ENCODE peak calls at places on chromosomes 2 and 18, in eight cellular contexts. R is prostate gland, I is stomach, O is HCT116, G is transverse colon, X is HepG2, A is breast epithelium, S is suprapubic skin. K is an unnamed sample.

GRCh38 chr2:96770451-96770850 is 9.7 kb downstream of the CNNM4 start:
- DNase-seq in X (no peak), O (no peak), S (no peak), I (no peak), G (no peak), R (no peak), A (no peak), K (no peak)

GRCh38 chr18:63336366-63337099 is 17.0 kb upstream of the BCL2 start:
- DNase-seq in O (peak; percentile 57), S (no peak), X (peak; percentile 79), I (no peak), R (no peak), A (no peak), G (no peak), K (no peak)

GRCh38 chr2:101999122-101999789 is 7.5 kb downstream of the IL1R2 start:
- DNase-seq in G (peak; percentile 53), X (peak; percentile 89), I (peak; percentile 60), O (no peak), A (no peak), R (no peak), S (no peak), K (no peak)

GRCh38 chr2:88481937-88482336 is 29.4 kb upstream of the FOXI3 start:
- DNase-seq in S (no peak), O (no peak), R (no peak), G (no peak), I (no peak), X (no peak), A (no peak), K (no peak)

GRCh38 chr2:114769991-114770390 is 327.6 kb downstream of the DPP10 start:
- DNase-seq in X (no peak), I (no peak), R (no peak), G (no peak), A (no peak), O (no peak), S (no peak), K (no peak)

GRCh38 chr18:36519358-36519757 is 221.8 kb downstream of the FHOD3 start:
- DNase-seq in R (no peak), X (no peak), A (no peak), O (no peak), I (no peak), G (no peak), S (no peak), K (no peak)

GRCh38 chr2:160666019-160666676 is 172.5 kb upstream of the RBMS1 start:
- DNase-seq in O (peak; percentile 77), A (no peak), G (no peak), R (no peak), S (no peak), I (no peak), X (peak; percentile 46), K (no peak)

GRCh38 chr2:218536804-218537494 is 31.2 kb downstream of the USP37 start:
- DNase-seq in R (no peak), S (no peak), O (no peak), I (no peak), A (no peak), G (no peak), X (no peak), K (no peak)

GRCh38 chr18:64982414-64983096 is 768.3 kb upstream of the CDH7 start:
- DNase-seq in S (no peak), X (no peak), A (no peak), I (no peak), R (no peak), G (no peak), O (no peak), K (no peak)

GRCh38 chr18:48093104-48093503 is 162.6 kb upstream of the SMAD2 start:
- DNase-seq in I (no peak), X (no peak), G (no peak), R (no peak), S (no peak), O (no peak), A (no peak), K (no peak)

GRCh38 chr18:58992301-58993231 is 127.9 kb downstream of the ZNF532 start:
- DNase-seq in X (no peak), G (no peak), R (no peak), A (no peak), I (no peak), O (no peak), S (no peak), K (no peak)

GRCh38 chr2:25228848-25229674 is 60.7 kb upstream of the POMC start:
- DNase-seq in R (peak; percentile 42), O (peak; percentile 59), I (peak; percentile 66), S (peak; percentile 84), G (peak; percentile 69), X (peak; percentile 78), A (peak; percentile 66), K (no peak)

GRCh38 chr2:10934308-10934978 is 22.7 kb downstream of the KCNF1 start:
- DNase-seq in X (peak; percentile 27), O (no peak), G (no peak), S (no peak), R (no peak), A (no peak), I (no peak), K (peak; percentile 51)

GRCh38 chr18:79438089-79438488 is 42.4 kb downstream of the NFATC1 start:
- DNase-seq in I (no peak), S (no peak), O (no peak), X (no peak), A (no peak), G (no peak), R (no peak), K (no peak)

DNA sequence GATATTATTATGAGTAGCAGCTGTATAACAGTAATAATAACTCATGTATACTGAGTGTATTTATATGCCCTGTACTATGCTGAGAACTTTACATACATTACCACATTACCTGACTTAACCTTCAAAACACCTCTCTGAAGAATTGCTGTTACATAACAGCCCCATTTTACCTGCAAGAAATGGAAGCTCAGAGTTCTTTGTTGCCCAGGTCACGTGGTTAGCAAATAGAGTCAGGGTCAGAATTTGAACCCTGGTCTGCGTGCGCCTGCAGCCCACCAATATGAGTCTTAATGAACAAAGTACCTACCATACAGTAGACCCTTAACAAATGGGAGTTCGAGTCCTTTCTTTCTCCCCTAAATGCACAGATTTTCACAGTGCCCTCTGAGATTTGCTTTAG is 101.9 kb downstream of the MCFD2 start:
- DNase-seq in A (no peak), R (no peak), X (no peak), G (no peak), S (no peak), I (no peak), O (no peak), K (no peak)
- H3K4me1 ChIP-seq in A (peaks cover 21% of the 10 kb centered on the region), R (peaks cover 10% of the 10 kb centered on the region), X (peaks cover 10% of the 10 kb centered on the region), G (peaks cover 41% of the 10 kb centered on the region), S (peaks cover 57% of the 10 kb centered on the region), I (peaks cover 32% of the 10 kb centered on the region), O (no peaks in the 10 kb centered on the region), K (peaks cover 15% of the 10 kb centered on the region)

DNA sequence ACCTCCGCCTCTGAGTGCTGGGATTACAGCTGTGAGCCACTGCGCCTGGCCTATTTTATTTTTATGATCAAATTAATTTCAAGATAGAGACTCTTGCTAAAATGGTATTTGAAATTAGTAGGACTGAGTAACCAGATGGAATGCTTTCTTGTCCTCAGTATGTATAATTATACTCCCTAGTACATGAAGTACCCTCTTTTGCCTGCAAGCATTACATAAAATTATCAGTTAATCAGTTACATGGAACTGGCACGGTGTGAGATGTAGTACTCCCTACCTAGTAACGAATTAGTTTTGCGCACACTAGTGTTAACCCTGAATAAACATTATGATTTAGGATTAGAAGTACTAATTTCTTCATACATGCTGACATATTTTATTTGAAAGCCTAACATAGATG is 41.6 kb downstream of the RBBP8 start:
- DNase-seq in G (peak; percentile 10), A (no peak), I (no peak), X (no peak), O (no peak), R (no peak), S (no peak), K (no peak)
- TF ChIP-seq POLR2A in G (no peak), A (no peak), I (no peak), X (no peak), O (no peak), R (no peak), S (no peak), K (no peak)

GRCh38 chr2:176132397-176133086 is 3.0 kb downstream of the HOXD8 start:
- DNase-seq in A (no peak), X (no peak), R (no peak), S (no peak), O (no peak), I (no peak), G (no peak), K (no peak)
- TF ChIP-seq POLR2AphosphoS5 in A (no peak), X (no peak), R (no peak), S (no peak), O (no peak), I (no peak), G (no peak), K (no peak)

DNA sequence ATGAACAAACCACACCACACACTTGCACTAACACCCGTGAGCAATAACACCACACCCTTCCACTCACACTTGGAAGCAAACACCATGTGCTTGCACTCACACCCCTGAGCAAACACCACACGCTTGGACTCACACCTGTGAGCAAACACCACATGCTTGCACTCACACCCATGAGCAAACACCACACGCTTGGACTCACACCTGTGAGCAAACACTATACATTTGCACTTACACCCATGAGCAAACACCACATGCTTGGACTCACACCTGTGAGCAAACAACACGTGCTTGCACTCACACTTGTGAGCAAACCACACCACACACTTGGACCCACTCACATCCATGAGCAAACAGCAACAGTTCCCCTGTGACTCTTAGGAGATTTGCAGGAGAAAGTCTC is 24.4 kb downstream of the SNTG2 start:
- DNase-seq in O (no peak), I (no peak), G (no peak), R (no peak), S (no peak), X (no peak), A (no peak), K (no peak)
- H3K4me1 ChIP-seq in O (no peaks in the 10 kb centered on the region), I (no peaks in the 10 kb centered on the region), G (no peaks in the 10 kb centered on the region), R (no peaks in the 10 kb centered on the region), S (no peaks in the 10 kb centered on the region), X (no peaks in the 10 kb centered on the region), A (no peaks in the 10 kb centered on the region), K (peaks cover 30% of the 10 kb centered on the region)

GRCh38 chr2:201237486-201238241 is 22.7 kb upstream of the CASP8 start:
- DNase-seq in I (no peak), S (no peak), O (no peak), X (no peak), R (no peak), A (no peak), G (no peak), K (no peak)

GRCh38 chr2:201234167-201235139 is 25.9 kb upstream of the CASP8 start:
- DNase-seq in R (no peak), A (no peak), S (no peak), I (no peak), O (no peak), X (no peak), G (no peak), K (no peak)

GRCh38 chr2:201235865-201236811 is 24.2 kb upstream of the CASP8 start:
- DNase-seq in A (no peak), G (peak; percentile 37), S (peak; percentile 76), I (no peak), R (peak; percentile 51), O (no peak), X (peak; percentile 70), K (peak; percentile 85)

GRCh38 chr2:201232125-201232815 is 28.1 kb upstream of the CASP8 start:
- DNase-seq in A (peak; percentile 87), X (peak; percentile 98), G (peak; percentile 94), I (peak; percentile 97), O (peak; percentile 92), S (peak; percentile 93), R (peak; percentile 98), K (peak; percentile 94)

GRCh38 chr2:201233192-201234166 is 26.9 kb upstream of the CASP8 start:
- DNase-seq in R (peak; percentile 81), S (no peak), I (peak; percentile 87), G (peak; percentile 92), O (peak; percentile 83), X (peak; percentile 96), A (peak; percentile 68), K (peak; percentile 93)
- TF ChIP-seq POLR2A in R (peak; percentile 63), S (no peak), I (peak; percentile 28), G (peak; percentile 88), O (peak; percentile 77), X (peak; percentile 93), A (peak; percentile 28), K (no peak)

GRCh38 chr2:192993059-192993458 is 798.3 kb upstream of the TMEFF2 start:
- DNase-seq in O (no peak), X (no peak), R (no peak), I (no peak), G (no peak), S (no peak), A (no peak), K (no peak)
- TF ChIP-seq POLR2AphosphoS5 in O (no peak), X (no peak), R (no peak), I (no peak), G (no peak), S (no peak), A (no peak), K (no peak)